ENCODE peak calls at places on chromosomes 16 and 17, in five cellular contexts. K, R, C, E and Q are unnamed samples.
A peak's percentile ranks its signal among the peaks of the same experiment; 100 is the strongest.

GRCh38 chr16:66516172-66516807 is 33.6 kb downstream of the TK2 start:
- DNase-seq in K (no peak), R (no peak), C (no peak), E (no peak), Q (no peak)

GRCh38 chr17:83196088-83196765 is 116.8 kb downstream of the METRNL start:
- DNase-seq in K (no peak), R (no peak), C (no peak), E (no peak), Q (peak; percentile 26)

GRCh38 chr16:54687043-54687655 is 243.5 kb upstream of the IRX5 start:
- DNase-seq in K (no peak), R (no peak), C (no peak), E (peak; percentile 21), Q (no peak)

GRCh38 chr16:49697631-49698030 is 158.3 kb downstream of the ZNF423 start:
- DNase-seq in K (no peak), R (no peak), C (no peak), E (no peak), Q (no peak)

GRCh38 chr16:839643-840408 is 39.3 kb upstream of the GNG13 start:
- DNase-seq in K (no peak), R (no peak), C (no peak), E (no peak), Q (no peak)

GRCh38 chr17:14308965-14309879 is 8.3 kb downstream of the HS3ST3B1 start:
- DNase-seq in K (no peak), R (peak; percentile 97), C (peak; percentile 88), E (peak; percentile 100), Q (peak; percentile 82)

GRCh38 chr16:88387941-88388627 is 5.3 kb downstream of the ZNF469 start:
- DNase-seq in K (no peak), R (no peak), C (peak; percentile 84), E (peak; percentile 71), Q (peak; percentile 84)

GRCh38 chr17:49967621-49968379 is 1.2 kb upstream of the DLX4 start:
- DNase-seq in K (no peak), R (no peak), C (no peak), E (no peak), Q (no peak)

GRCh38 chr16:10576390-10577304 is 3.8 kb downstream of the EMP2 start:
- DNase-seq in K (no peak), R (peak; percentile 18), C (no peak), E (peak; percentile 49), Q (no peak)

GRCh38 chr16:85605051-85605911 is 7.8 kb upstream of the GSE1 start:
- DNase-seq in K (no peak), R (no peak), C (no peak), E (no peak), Q (no peak)

GRCh38 chr17:1244606-1245012 is 25.6 kb upstream of the BHLHA9 start:
- DNase-seq in K (no peak), R (no peak), C (no peak), E (no peak), Q (no peak)